ENCODE peak calls at places on chromosomes 11 and 22, in eight cellular contexts. One of them, this sample, is unnamed.

GRCh38 chr22:50641696-50642607 is 14.0 kb upstream of the ARSA start:
- DNase-seq in ascending aorta: no peak
- DNase-seq in brain microvascular endothelial cell: peak
- DNase-seq in cardiac muscle cell: peak
- DNase-seq in WTC11: peak
- DNase-seq in PC-3: no peak
- DNase-seq in glutamatergic neuron: no peak
- DNase-seq in upper lobe of right lung: peak
- DNase-seq in this sample: peak

GRCh38 chr22:41425704-41426365 is 20.8 kb downstream of the TOB2 start:
- DNase-seq in ascending aorta: no peak
- DNase-seq in brain microvascular endothelial cell: no peak
- DNase-seq in cardiac muscle cell: no peak
- DNase-seq in WTC11: no peak
- DNase-seq in PC-3: no peak
- DNase-seq in glutamatergic neuron: no peak
- DNase-seq in upper lobe of right lung: no peak
- DNase-seq in this sample: no peak

GRCh38 chr11:117424781-117425180 is 97.1 kb downstream of the CEP164 start:
- DNase-seq in ascending aorta: no peak
- DNase-seq in brain microvascular endothelial cell: peak
- DNase-seq in cardiac muscle cell: peak
- DNase-seq in WTC11: no peak
- DNase-seq in PC-3: no peak
- DNase-seq in glutamatergic neuron: no peak
- DNase-seq in upper lobe of right lung: no peak
- DNase-seq in this sample: no peak

GRCh38 chr11:73538381-73538872 is 59.5 kb downstream of the FAM168A start:
- DNase-seq in ascending aorta: no peak
- DNase-seq in brain microvascular endothelial cell: no peak
- DNase-seq in cardiac muscle cell: peak
- DNase-seq in WTC11: no peak
- DNase-seq in PC-3: no peak
- DNase-seq in glutamatergic neuron: no peak
- DNase-seq in upper lobe of right lung: no peak
- DNase-seq in this sample: no peak

GRCh38 chr11:33804471-33804870 is 30.2 kb upstream of the FBXO3 start:
- DNase-seq in ascending aorta: no peak
- DNase-seq in brain microvascular endothelial cell: no peak
- DNase-seq in cardiac muscle cell: no peak
- DNase-seq in WTC11: no peak
- DNase-seq in PC-3: no peak
- DNase-seq in glutamatergic neuron: no peak
- DNase-seq in upper lobe of right lung: no peak
- DNase-seq in this sample: no peak

GRCh38 chr11:80722616-80723015 is 1281.8 kb upstream of the TENM4 start:
- DNase-seq in ascending aorta: no peak
- DNase-seq in brain microvascular endothelial cell: peak
- DNase-seq in cardiac muscle cell: peak
- DNase-seq in WTC11: no peak
- DNase-seq in PC-3: peak
- DNase-seq in glutamatergic neuron: no peak
- DNase-seq in upper lobe of right lung: no peak
- DNase-seq in this sample: no peak

GRCh38 chr22:30444632-30445437 is 19.3 kb downstream of the MTFP1 start:
- DNase-seq in ascending aorta: no peak
- DNase-seq in brain microvascular endothelial cell: peak
- DNase-seq in cardiac muscle cell: peak
- DNase-seq in WTC11: peak
- DNase-seq in PC-3: peak
- DNase-seq in glutamatergic neuron: peak
- DNase-seq in upper lobe of right lung: no peak
- DNase-seq in this sample: peak

GRCh38 chr11:34924714-34925113 is 8.3 kb downstream of the PDHX start:
- DNase-seq in ascending aorta: no peak
- DNase-seq in brain microvascular endothelial cell: no peak
- DNase-seq in cardiac muscle cell: no peak
- DNase-seq in WTC11: no peak
- DNase-seq in PC-3: no peak
- DNase-seq in glutamatergic neuron: no peak
- DNase-seq in upper lobe of right lung: no peak
- DNase-seq in this sample: no peak

GRCh38 chr11:45583981-45584380 is 81.4 kb downstream of the CHST1 start:
- DNase-seq in ascending aorta: no peak
- DNase-seq in brain microvascular endothelial cell: no peak
- DNase-seq in cardiac muscle cell: no peak
- DNase-seq in WTC11: no peak
- DNase-seq in PC-3: no peak
- DNase-seq in glutamatergic neuron: no peak
- DNase-seq in upper lobe of right lung: peak
- DNase-seq in this sample: no peak

DNA sequence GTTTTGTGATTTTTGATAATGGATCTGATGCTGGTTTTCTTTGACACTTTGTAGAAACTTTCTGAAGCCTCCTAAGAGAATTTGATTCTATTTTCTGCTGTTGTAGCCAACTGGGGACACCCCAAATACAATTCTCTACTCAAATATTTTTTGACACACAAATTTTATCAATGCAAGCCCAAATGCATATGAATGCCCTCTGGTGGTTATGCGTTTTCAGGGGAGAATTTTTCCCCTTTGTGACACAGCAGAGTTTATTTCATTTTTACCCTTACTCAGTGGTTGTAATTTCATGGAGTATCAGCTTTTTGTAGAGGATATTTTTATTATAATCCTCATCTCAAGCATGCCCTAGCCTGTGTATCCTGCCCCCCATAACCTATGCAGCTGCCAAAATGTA is 44.7 kb upstream of the MTMR2 start:
- DNase-seq in ascending aorta: no peak
- DNase-seq in brain microvascular endothelial cell: no peak
- DNase-seq in cardiac muscle cell: peak
- DNase-seq in WTC11: no peak
- DNase-seq in PC-3: peak
- DNase-seq in glutamatergic neuron: no peak
- DNase-seq in upper lobe of right lung: no peak
- DNase-seq in this sample: no peak
- TF ChIP-seq CTCF in ascending aorta: no peak
- TF ChIP-seq CTCF in brain microvascular endothelial cell: peak
- TF ChIP-seq CTCF in cardiac muscle cell: peak
- TF ChIP-seq CTCF in WTC11: no peak
- TF ChIP-seq CTCF in PC-3: peak
- TF ChIP-seq CTCF in glutamatergic neuron: no peak
- TF ChIP-seq CTCF in upper lobe of right lung: no peak
- TF ChIP-seq CTCF in this sample: no peak

GRCh38 chr11:59284773-59285129 is 72.0 kb upstream of the MPEG1 start:
- DNase-seq in ascending aorta: no peak
- DNase-seq in brain microvascular endothelial cell: no peak
- DNase-seq in cardiac muscle cell: no peak
- DNase-seq in WTC11: no peak
- DNase-seq in PC-3: no peak
- DNase-seq in glutamatergic neuron: no peak
- DNase-seq in upper lobe of right lung: no peak
- DNase-seq in this sample: no peak

GRCh38 chr11:59283311-59283710 is 70.6 kb upstream of the MPEG1 start:
- DNase-seq in ascending aorta: no peak
- DNase-seq in brain microvascular endothelial cell: no peak
- DNase-seq in cardiac muscle cell: no peak
- DNase-seq in WTC11: no peak
- DNase-seq in PC-3: no peak
- DNase-seq in glutamatergic neuron: no peak
- DNase-seq in upper lobe of right lung: no peak
- DNase-seq in this sample: no peak

GRCh38 chr11:59285716-59286260 is 72.9 kb upstream of the OR5AN1 start:
- DNase-seq in ascending aorta: no peak
- DNase-seq in brain microvascular endothelial cell: no peak
- DNase-seq in cardiac muscle cell: no peak
- DNase-seq in WTC11: no peak
- DNase-seq in PC-3: no peak
- DNase-seq in glutamatergic neuron: no peak
- DNase-seq in upper lobe of right lung: no peak
- DNase-seq in this sample: no peak

GRCh38 chr11:59283825-59284772 is 71.4 kb upstream of the MPEG1 start:
- DNase-seq in ascending aorta: no peak
- DNase-seq in brain microvascular endothelial cell: peak
- DNase-seq in cardiac muscle cell: peak
- DNase-seq in WTC11: peak
- DNase-seq in PC-3: peak
- DNase-seq in glutamatergic neuron: peak
- DNase-seq in upper lobe of right lung: no peak
- DNase-seq in this sample: peak

DNA sequence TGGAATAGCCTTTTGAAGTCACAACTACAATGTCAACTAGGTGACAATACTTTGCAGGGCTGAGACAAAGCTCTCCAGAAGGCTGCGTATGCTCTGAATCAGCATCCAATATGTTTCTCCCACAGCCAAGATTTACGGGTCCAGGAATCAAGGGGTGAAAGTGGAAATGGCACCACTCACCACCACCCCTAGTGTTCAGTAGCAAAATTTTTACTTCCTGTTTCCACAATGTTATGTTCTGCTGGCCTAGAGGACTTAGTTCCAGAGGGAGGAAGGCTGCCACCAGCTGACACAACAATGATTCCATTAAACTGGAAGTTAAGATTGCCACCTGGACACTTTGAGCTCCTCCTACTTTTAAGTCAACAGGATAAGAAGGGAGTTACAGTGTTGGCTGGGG is 68.5 kb upstream of the MPEG1 start:
- DNase-seq in ascending aorta: no peak
- DNase-seq in brain microvascular endothelial cell: no peak
- DNase-seq in cardiac muscle cell: no peak
- DNase-seq in WTC11: no peak
- DNase-seq in PC-3: no peak
- DNase-seq in glutamatergic neuron: no peak
- DNase-seq in upper lobe of right lung: no peak
- DNase-seq in this sample: no peak
- TF ChIP-seq CTCF in ascending aorta: no peak
- TF ChIP-seq CTCF in brain microvascular endothelial cell: no peak
- TF ChIP-seq CTCF in cardiac muscle cell: no peak
- TF ChIP-seq CTCF in WTC11: no peak
- TF ChIP-seq CTCF in PC-3: no peak
- TF ChIP-seq CTCF in glutamatergic neuron: no peak
- TF ChIP-seq CTCF in upper lobe of right lung: no peak
- TF ChIP-seq CTCF in this sample: no peak

GRCh38 chr11:13965337-13965736 is 2.8 kb downstream of the SPON1 start:
- DNase-seq in ascending aorta: no peak
- DNase-seq in brain microvascular endothelial cell: no peak
- DNase-seq in cardiac muscle cell: no peak
- DNase-seq in WTC11: no peak
- DNase-seq in PC-3: no peak
- DNase-seq in glutamatergic neuron: no peak
- DNase-seq in upper lobe of right lung: no peak
- DNase-seq in this sample: no peak

GRCh38 chr11:13972958-13973357 is 10.4 kb downstream of the SPON1 start:
- DNase-seq in ascending aorta: no peak
- DNase-seq in brain microvascular endothelial cell: no peak
- DNase-seq in cardiac muscle cell: no peak
- DNase-seq in WTC11: no peak
- DNase-seq in PC-3: no peak
- DNase-seq in glutamatergic neuron: no peak
- DNase-seq in upper lobe of right lung: no peak
- DNase-seq in this sample: no peak

GRCh38 chr11:13966486-13966885 is 4.0 kb downstream of the SPON1 start:
- DNase-seq in ascending aorta: no peak
- DNase-seq in brain microvascular endothelial cell: no peak
- DNase-seq in cardiac muscle cell: no peak
- DNase-seq in WTC11: no peak
- DNase-seq in PC-3: no peak
- DNase-seq in glutamatergic neuron: no peak
- DNase-seq in upper lobe of right lung: no peak
- DNase-seq in this sample: no peak

GRCh38 chr11:13972033-13972910 is 9.7 kb downstream of the SPON1 start:
- DNase-seq in ascending aorta: no peak
- DNase-seq in brain microvascular endothelial cell: no peak
- DNase-seq in cardiac muscle cell: peak
- DNase-seq in WTC11: no peak
- DNase-seq in PC-3: no peak
- DNase-seq in glutamatergic neuron: no peak
- DNase-seq in upper lobe of right lung: no peak
- DNase-seq in this sample: no peak

GRCh38 chr11:13970986-13971385 is 8.5 kb downstream of the SPON1 start:
- DNase-seq in ascending aorta: no peak
- DNase-seq in brain microvascular endothelial cell: no peak
- DNase-seq in cardiac muscle cell: no peak
- DNase-seq in WTC11: peak
- DNase-seq in PC-3: peak
- DNase-seq in glutamatergic neuron: peak
- DNase-seq in upper lobe of right lung: no peak
- DNase-seq in this sample: no peak
- TF ChIP-seq CTCF in ascending aorta: no peak
- TF ChIP-seq CTCF in brain microvascular endothelial cell: peak
- TF ChIP-seq CTCF in cardiac muscle cell: no peak
- TF ChIP-seq CTCF in WTC11: no peak
- TF ChIP-seq CTCF in PC-3: peak
- TF ChIP-seq CTCF in glutamatergic neuron: no peak
- TF ChIP-seq CTCF in upper lobe of right lung: peak
- TF ChIP-seq CTCF in this sample: peak

DNA sequence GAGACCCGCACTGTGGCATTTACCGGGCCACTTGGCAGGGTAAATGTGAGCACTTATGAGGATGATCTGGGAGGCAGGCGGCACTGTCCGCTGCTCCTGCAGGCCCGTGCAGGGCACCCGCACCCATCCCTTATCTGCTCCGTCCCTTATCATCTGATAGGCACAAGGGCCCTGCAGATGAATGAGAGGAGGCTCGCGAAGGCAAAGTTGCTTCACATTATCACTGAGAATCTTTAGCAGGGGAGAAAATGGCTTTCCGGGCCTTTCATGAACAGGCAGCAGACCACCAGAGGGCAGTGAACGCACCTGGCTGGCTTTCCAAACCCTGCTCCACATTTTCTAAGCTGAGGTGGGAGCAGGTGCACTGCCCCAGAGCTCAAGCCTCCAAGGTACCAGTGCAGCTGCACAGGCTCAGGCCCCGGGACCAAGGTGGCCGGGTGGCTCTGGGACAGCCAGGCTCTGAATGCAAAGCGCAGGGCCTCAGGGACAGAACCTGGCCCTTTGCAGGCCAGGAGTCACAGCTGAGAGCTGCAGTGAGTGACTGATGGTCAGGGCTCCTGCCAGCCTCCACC is 165.6 kb downstream of the SHANK2 start:
- DNase-seq in ascending aorta: no peak
- DNase-seq in brain microvascular endothelial cell: peak
- DNase-seq in cardiac muscle cell: peak
- DNase-seq in WTC11: peak
- DNase-seq in PC-3: peak
- DNase-seq in glutamatergic neuron: peak
- DNase-seq in upper lobe of right lung: no peak
- DNase-seq in this sample: peak
- TF ChIP-seq CTCF in ascending aorta: peak
- TF ChIP-seq CTCF in brain microvascular endothelial cell: peak
- TF ChIP-seq CTCF in cardiac muscle cell: peak
- TF ChIP-seq CTCF in WTC11: no peak
- TF ChIP-seq CTCF in PC-3: peak
- TF ChIP-seq CTCF in glutamatergic neuron: peak
- TF ChIP-seq CTCF in upper lobe of right lung: peak
- TF ChIP-seq CTCF in this sample: peak